ENCODE peak calls at places on chromosomes 7 and 10, in ten cellular contexts. I, T, Y, P, C, U, K, F, E and V are unnamed samples.

GRCh38 chr7:16061630-16062029 is 359.7 kb downstream of the CRPPA start:
- DNase-seq in K (no peak), C (no peak), I (no peak), Y (no peak), E (no peak), T (no peak), U (no peak), P (no peak), F (no peak), V (no peak)

GRCh38 chr7:98573816-98574215 is 43.3 kb upstream of the NPTX2 start:
- DNase-seq in E (no peak), Y (no peak), F (no peak), K (no peak), C (no peak), T (no peak), I (no peak), P (no peak), U (no peak), V (no peak)

GRCh38 chr7:78125884-78126283 is 327.3 kb downstream of the PHTF2 start:
- DNase-seq in F (peak; percentile 68), P (peak; percentile 36), T (no peak), K (no peak), Y (peak; percentile 73), U (no peak), C (no peak), I (no peak), E (no peak), V (no peak)

GRCh38 chr7:43873300-43873699 is 4.0 kb upstream of the MRPS24 start:
- DNase-seq in C (peak; percentile 52), I (no peak), U (peak; percentile 43), F (no peak), K (no peak), Y (peak; percentile 96), P (peak; percentile 93), T (peak; percentile 81), E (peak; percentile 85), V (no peak)

GRCh38 chr7:13407911-13408310 is 581.6 kb downstream of the ETV1 start:
- DNase-seq in T (no peak), C (no peak), P (no peak), F (no peak), U (no peak), K (no peak), E (no peak), Y (no peak), I (no peak), V (no peak)

GRCh38 chr7:37050801-37051200 is 326.5 kb upstream of the AOAH start:
- DNase-seq in K (no peak), F (no peak), I (no peak), C (no peak), E (no peak), P (no peak), Y (no peak), T (no peak), U (no peak), V (no peak)

GRCh38 chr10:63711866-63712716 is 190.9 kb downstream of the REEP3 start:
- DNase-seq in Y (peak; percentile 100), T (peak; percentile 98), I (no peak), E (peak; percentile 96), U (peak; percentile 92), P (peak; percentile 98), K (peak; percentile 48), C (peak; percentile 91), F (peak; percentile 86), V (no peak)

GRCh38 chr7:134440067-134440466 is 18.8 kb downstream of the AKR1B1 start:
- DNase-seq in T (no peak), E (peak; percentile 51), K (no peak), C (no peak), F (no peak), P (no peak), Y (no peak), I (no peak), U (no peak), V (no peak)

GRCh38 chr7:16811555-16811954 is 6.8 kb upstream of the AGR2 start:
- DNase-seq in E (no peak), F (no peak), C (no peak), U (no peak), P (peak; percentile 62), Y (peak; percentile 82), I (no peak), T (no peak), K (no peak), V (no peak)

GRCh38 chr10:120172371-120172770 is 279.8 kb downstream of the SEC23IP start:
- DNase-seq in F (no peak), C (no peak), U (peak; percentile 37), Y (peak; percentile 11), K (no peak), E (no peak), I (peak; percentile 8), T (no peak), P (no peak), V (no peak)

GRCh38 chr10:123284022-123284421 is 129.8 kb downstream of the BUB3 start:
- DNase-seq in P (no peak), F (no peak), U (no peak), E (no peak), I (peak; percentile 33), T (no peak), Y (peak; percentile 31), K (no peak), C (no peak), V (peak; percentile 34)

GRCh38 chr7:36468361-36469140 is 78.9 kb downstream of the ANLN start:
- DNase-seq in P (no peak), Y (no peak), C (no peak), T (no peak), I (no peak), U (peak; percentile 35), F (no peak), E (no peak), K (no peak), V (no peak)

GRCh38 chr7:155411718-155412415 is 46.1 kb upstream of the EN2 start:
- DNase-seq in T (no peak), Y (no peak), C (no peak), E (no peak), K (no peak), I (no peak), P (no peak), F (no peak), U (no peak), V (no peak)

GRCh38 chr7:138161600-138162081 is 85.4 kb downstream of the AKR1D1 start:
- DNase-seq in T (peak; percentile 70), I (peak; percentile 99), E (peak; percentile 82), F (peak; percentile 65), K (peak; percentile 93), U (peak; percentile 95), C (peak; percentile 8), Y (peak; percentile 90), P (peak; percentile 90), V (peak; percentile 94)

GRCh38 chr10:102399217-102400021 is 3.9 kb downstream of the NFKB2 start:
- DNase-seq in F (peak; percentile 59), Y (peak; percentile 80), I (peak; percentile 90), T (peak; percentile 95), C (peak; percentile 46), K (peak; percentile 89), P (peak; percentile 83), E (peak; percentile 87), U (peak; percentile 76), V (peak; percentile 95)

GRCh38 chr10:46234026-46234425 is 52.8 kb upstream of the ANTXRL start:
- DNase-seq in T (peak; percentile 37), K (no peak), I (no peak), U (no peak), Y (no peak), P (no peak), F (no peak), C (no peak), E (peak; percentile 49), V (no peak)

DNA sequence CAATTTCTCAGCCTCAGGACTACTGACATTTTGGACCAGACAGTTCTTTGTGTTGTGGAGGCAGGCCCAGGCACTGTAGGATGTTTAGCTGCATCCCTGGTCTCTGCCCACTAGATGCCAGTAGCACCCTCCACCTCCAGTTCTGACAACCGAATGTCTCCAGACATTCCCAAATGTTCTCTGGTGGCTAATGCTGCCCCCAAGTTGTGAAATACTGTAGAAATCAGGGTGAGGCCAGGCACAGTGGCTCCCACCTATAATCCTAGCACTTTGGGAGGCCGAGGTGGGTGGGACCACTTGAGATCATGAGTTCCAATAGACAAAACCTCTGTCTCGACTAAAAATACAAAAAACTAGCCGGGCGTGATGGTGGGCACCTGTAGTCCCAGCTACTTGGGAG is 18.2 kb downstream of the HNRNPF start:
- DNase-seq in T (peak; percentile 52), P (peak; percentile 60), K (peak; percentile 58), I (peak; percentile 60), Y (peak; percentile 61), U (peak; percentile 38), E (no peak), F (no peak), C (no peak), V (peak; percentile 71)
- TF ChIP-seq CTCF in T (no peak), P (peak; percentile 66), K (peak; percentile 83), I (peak; percentile 42), Y (peak; percentile 71), U (peak; percentile 76), E (peak; percentile 35), F (peak; percentile 69), C (no peak), V (peak; percentile 71)

DNA sequence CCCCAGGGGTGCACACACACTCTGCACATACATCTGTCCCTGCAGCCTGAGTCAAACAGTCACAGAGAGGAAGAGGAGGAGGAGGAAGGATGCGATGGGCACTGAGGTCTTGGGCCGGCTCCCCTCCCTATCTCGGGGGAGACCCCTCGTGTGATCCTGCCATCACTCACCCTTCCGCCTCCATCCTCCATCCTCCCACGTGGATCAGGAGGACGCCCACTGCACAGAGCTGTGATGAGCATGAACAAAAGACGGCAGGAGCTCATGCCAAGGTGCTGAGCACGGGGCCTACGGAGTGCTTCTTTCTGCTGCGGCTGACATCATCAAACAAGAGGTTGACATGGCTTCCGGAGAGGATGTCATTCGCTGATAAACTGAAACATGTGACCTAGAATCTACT is 68.0 kb downstream of the DIP2C start:
- DNase-seq in T (no peak), E (no peak), F (no peak), U (no peak), P (no peak), I (no peak), K (no peak), C (no peak), Y (no peak), V (no peak)
- H3K27ac ChIP-seq in T (peak overlapping the region; percentile 88), E (no peak overlapping the region), F (no peak overlapping the region), U (no peak overlapping the region), P (no peak overlapping the region), I (no peak overlapping the region), K (no peak overlapping the region), C (no peak overlapping the region), Y (no peak overlapping the region), V (peak overlapping the region; percentile 47)

DNA sequence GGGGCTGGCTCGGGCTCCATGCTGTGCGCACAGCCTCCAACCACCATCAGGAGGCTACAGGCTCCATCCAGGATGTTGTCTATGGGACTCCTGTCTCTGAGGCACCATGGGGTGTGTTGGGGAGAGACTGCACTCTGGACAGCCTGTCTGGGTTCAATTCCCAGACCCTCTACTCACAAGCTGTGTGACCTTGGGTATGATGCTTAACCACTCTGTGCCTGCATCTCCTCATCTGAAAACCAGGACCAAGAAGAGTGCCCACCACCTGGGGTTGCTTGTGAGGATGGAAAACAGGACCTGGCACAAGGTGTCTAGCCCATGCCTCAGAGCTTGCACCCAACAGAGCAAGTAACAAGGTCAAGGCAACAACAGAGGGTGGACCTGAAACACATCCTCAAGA is 109.8 kb downstream of the KCNMA1 start:
- DNase-seq in P (no peak), U (no peak), I (no peak), F (no peak), T (no peak), E (no peak), K (no peak), Y (no peak), C (no peak), V (no peak)
- H3K27me3 ChIP-seq in P (no peaks in the 10 kb centered on the region), U (no peaks in the 10 kb centered on the region), I (no peaks in the 10 kb centered on the region), F (no peaks in the 10 kb centered on the region), T (no peaks in the 10 kb centered on the region), E (no peaks in the 10 kb centered on the region), K (no peaks in the 10 kb centered on the region), Y (no peaks in the 10 kb centered on the region), C (no peaks in the 10 kb centered on the region), V (no peaks in the 10 kb centered on the region)

GRCh38 chr10:132714906-132715790 is 70.8 kb downstream of the NKX6-2 start:
- DNase-seq in C (no peak), Y (no peak), P (no peak), I (no peak), T (peak; percentile 56), F (no peak), E (no peak), U (no peak), K (no peak), V (no peak)
- TF ChIP-seq CTCF in C (no peak), Y (no peak), P (no peak), I (no peak), T (no peak), F (no peak), E (no peak), U (no peak), K (no peak), V (no peak)